ENCODE peak calls at places on chromosomes 3 and 15, in ten cellular contexts. One of them, this sample, is unnamed.

GRCh38 chr3:66437341-66437929 is 63.4 kb downstream of the LRIG1 start:
- DNase-seq in cardiac muscle cell: no peak
- DNase-seq in HCT116: no peak
- DNase-seq in ovary: no peak
- DNase-seq in body of pancreas: no peak
- DNase-seq in dorsolateral prefrontal cortex: no peak
- DNase-seq in spleen: no peak
- DNase-seq in WERI-Rb-1: no peak
- DNase-seq in PC-9: no peak
- DNase-seq in heart right ventricle: no peak
- DNase-seq in this sample: no peak

GRCh38 chr3:132283440-132283839 is 33.8 kb upstream of the ACP3 start:
- DNase-seq in cardiac muscle cell: peak; percentile 91
- DNase-seq in HCT116: no peak
- DNase-seq in ovary: no peak
- DNase-seq in body of pancreas: no peak
- DNase-seq in dorsolateral prefrontal cortex: no peak
- DNase-seq in spleen: no peak
- DNase-seq in WERI-Rb-1: no peak
- DNase-seq in PC-9: peak; percentile 59
- DNase-seq in heart right ventricle: no peak
- DNase-seq in this sample: no peak

GRCh38 chr3:32004111-32004790 is 22.7 kb downstream of the ZNF860 start:
- DNase-seq in cardiac muscle cell: no peak
- DNase-seq in HCT116: no peak
- DNase-seq in ovary: no peak
- DNase-seq in body of pancreas: peak; percentile 16
- DNase-seq in dorsolateral prefrontal cortex: no peak
- DNase-seq in spleen: no peak
- DNase-seq in WERI-Rb-1: peak; percentile 63
- DNase-seq in PC-9: peak; percentile 40
- DNase-seq in heart right ventricle: no peak
- DNase-seq in this sample: no peak

GRCh38 chr3:124652009-124652408 is 78.2 kb upstream of the UMPS start:
- DNase-seq in cardiac muscle cell: no peak
- DNase-seq in HCT116: no peak
- DNase-seq in ovary: no peak
- DNase-seq in body of pancreas: no peak
- DNase-seq in dorsolateral prefrontal cortex: no peak
- DNase-seq in spleen: no peak
- DNase-seq in WERI-Rb-1: no peak
- DNase-seq in PC-9: no peak
- DNase-seq in heart right ventricle: no peak
- DNase-seq in this sample: no peak

GRCh38 chr3:5188419-5189405 is 1.2 kb downstream of the EDEM1 start:
- DNase-seq in cardiac muscle cell: peak; percentile 49
- DNase-seq in HCT116: no peak
- DNase-seq in ovary: no peak
- DNase-seq in body of pancreas: peak; percentile 41
- DNase-seq in dorsolateral prefrontal cortex: no peak
- DNase-seq in spleen: peak; percentile 81
- DNase-seq in WERI-Rb-1: no peak
- DNase-seq in PC-9: peak; percentile 48
- DNase-seq in heart right ventricle: peak; percentile 19
- DNase-seq in this sample: no peak

GRCh38 chr3:195921334-195921771 is 13.0 kb upstream of the TNK2 start:
- DNase-seq in cardiac muscle cell: no peak
- DNase-seq in HCT116: no peak
- DNase-seq in ovary: no peak
- DNase-seq in body of pancreas: no peak
- DNase-seq in dorsolateral prefrontal cortex: no peak
- DNase-seq in spleen: peak; percentile 10
- DNase-seq in WERI-Rb-1: no peak
- DNase-seq in PC-9: no peak
- DNase-seq in heart right ventricle: no peak
- DNase-seq in this sample: no peak

GRCh38 chr15:101579766-101580165 is 72.4 kb downstream of the TM2D3 start:
- DNase-seq in cardiac muscle cell: no peak
- DNase-seq in HCT116: no peak
- DNase-seq in ovary: no peak
- DNase-seq in body of pancreas: no peak
- DNase-seq in dorsolateral prefrontal cortex: no peak
- DNase-seq in spleen: no peak
- DNase-seq in WERI-Rb-1: no peak
- DNase-seq in PC-9: peak; percentile 91
- DNase-seq in heart right ventricle: no peak
- DNase-seq in this sample: no peak

GRCh38 chr3:138282836-138283235 is 46.8 kb downstream of the NME9 start:
- DNase-seq in cardiac muscle cell: no peak
- DNase-seq in HCT116: no peak
- DNase-seq in ovary: no peak
- DNase-seq in body of pancreas: no peak
- DNase-seq in dorsolateral prefrontal cortex: no peak
- DNase-seq in spleen: no peak
- DNase-seq in WERI-Rb-1: no peak
- DNase-seq in PC-9: no peak
- DNase-seq in heart right ventricle: no peak
- DNase-seq in this sample: no peak

GRCh38 chr15:48650931-48651330 is 5.4 kb upstream of the FBN1 start:
- DNase-seq in cardiac muscle cell: no peak
- DNase-seq in HCT116: no peak
- DNase-seq in ovary: no peak
- DNase-seq in body of pancreas: no peak
- DNase-seq in dorsolateral prefrontal cortex: no peak
- DNase-seq in spleen: no peak
- DNase-seq in WERI-Rb-1: no peak
- DNase-seq in PC-9: no peak
- DNase-seq in heart right ventricle: no peak
- DNase-seq in this sample: no peak

GRCh38 chr3:112381673-112382542 is 49.0 kb downstream of the CD200 start:
- DNase-seq in cardiac muscle cell: no peak
- DNase-seq in HCT116: no peak
- DNase-seq in ovary: no peak
- DNase-seq in body of pancreas: no peak
- DNase-seq in dorsolateral prefrontal cortex: no peak
- DNase-seq in spleen: no peak
- DNase-seq in WERI-Rb-1: no peak
- DNase-seq in PC-9: no peak
- DNase-seq in heart right ventricle: no peak
- DNase-seq in this sample: no peak

GRCh38 chr3:120093923-120094775 is at the start of gene GSK3B:
- DNase-seq in cardiac muscle cell: no peak
- DNase-seq in HCT116: peak; percentile 99
- DNase-seq in ovary: peak; percentile 81
- DNase-seq in body of pancreas: peak; percentile 99
- DNase-seq in dorsolateral prefrontal cortex: peak; percentile 98
- DNase-seq in spleen: peak; percentile 99
- DNase-seq in WERI-Rb-1: peak; percentile 77
- DNase-seq in PC-9: peak; percentile 46
- DNase-seq in heart right ventricle: no peak
- DNase-seq in this sample: peak; percentile 87

DNA sequence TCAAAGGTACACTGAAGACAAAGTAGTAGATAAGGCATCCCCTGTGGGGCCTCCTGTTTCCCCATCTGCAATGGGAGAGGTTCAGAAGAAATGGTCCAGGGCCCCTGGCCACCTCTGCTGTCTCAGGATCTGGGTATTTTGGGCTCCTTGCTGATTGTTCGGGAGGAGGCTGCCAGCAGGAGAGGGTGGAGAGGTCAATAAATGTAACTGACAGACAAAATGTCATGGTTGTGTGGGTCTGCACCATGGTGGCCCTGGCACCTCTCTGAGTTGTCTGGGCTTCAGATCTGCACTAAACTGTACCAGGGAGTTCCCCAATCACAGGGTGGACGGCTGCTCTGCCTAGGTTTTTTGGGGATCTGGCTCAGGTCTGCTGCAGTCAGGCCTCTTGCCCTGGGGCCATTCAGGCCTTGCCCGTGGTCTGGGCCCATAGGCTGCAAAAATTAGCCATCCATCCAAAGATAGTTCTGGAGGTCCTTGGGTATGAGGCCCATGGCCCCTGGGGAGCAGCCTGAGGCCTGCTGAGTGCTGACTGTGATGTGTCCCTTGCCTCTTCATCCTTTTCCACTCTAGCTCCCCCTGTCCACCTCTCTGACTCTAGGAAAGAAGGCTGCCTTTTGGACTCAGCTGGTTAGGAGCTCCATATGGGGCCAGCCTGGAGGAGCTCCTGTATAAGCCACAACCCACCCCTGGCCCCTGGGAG is 7.5 kb downstream of the NBEAL2 start:
- DNase-seq in cardiac muscle cell: no peak
- DNase-seq in HCT116: no peak
- DNase-seq in ovary: no peak
- DNase-seq in body of pancreas: no peak
- DNase-seq in dorsolateral prefrontal cortex: no peak
- DNase-seq in spleen: peak; percentile 78
- DNase-seq in WERI-Rb-1: peak; percentile 96
- DNase-seq in PC-9: no peak
- DNase-seq in heart right ventricle: no peak
- DNase-seq in this sample: no peak
- H3K4me3 ChIP-seq in cardiac muscle cell: no peak overlapping the region
- H3K4me3 ChIP-seq in HCT116: no peak overlapping the region
- H3K4me3 ChIP-seq in ovary: no peak overlapping the region
- H3K4me3 ChIP-seq in body of pancreas: no peak overlapping the region
- H3K4me3 ChIP-seq in dorsolateral prefrontal cortex: no peak overlapping the region
- H3K4me3 ChIP-seq in spleen: peak overlapping the region; percentile 40
- H3K4me3 ChIP-seq in WERI-Rb-1: peak overlapping the region; percentile 16
- H3K4me3 ChIP-seq in PC-9: no peak overlapping the region
- H3K4me3 ChIP-seq in heart right ventricle: no peak overlapping the region
- H3K4me3 ChIP-seq in this sample: no peak overlapping the region

GRCh38 chr3:52014613-52015012 is 18.9 kb upstream of the RPL29 start:
- DNase-seq in cardiac muscle cell: no peak
- DNase-seq in HCT116: peak; percentile 15
- DNase-seq in ovary: no peak
- DNase-seq in body of pancreas: no peak
- DNase-seq in dorsolateral prefrontal cortex: no peak
- DNase-seq in spleen: no peak
- DNase-seq in WERI-Rb-1: peak; percentile 79
- DNase-seq in PC-9: no peak
- DNase-seq in heart right ventricle: no peak
- DNase-seq in this sample: no peak

GRCh38 chr3:52015431-52016256 is 19.9 kb upstream of the RPL29 start:
- DNase-seq in cardiac muscle cell: no peak
- DNase-seq in HCT116: no peak
- DNase-seq in ovary: no peak
- DNase-seq in body of pancreas: no peak
- DNase-seq in dorsolateral prefrontal cortex: no peak
- DNase-seq in spleen: no peak
- DNase-seq in WERI-Rb-1: no peak
- DNase-seq in PC-9: no peak
- DNase-seq in heart right ventricle: no peak
- DNase-seq in this sample: no peak

GRCh38 chr3:52012699-52013098 is 17.0 kb upstream of the RPL29 start:
- DNase-seq in cardiac muscle cell: no peak
- DNase-seq in HCT116: no peak
- DNase-seq in ovary: no peak
- DNase-seq in body of pancreas: no peak
- DNase-seq in dorsolateral prefrontal cortex: no peak
- DNase-seq in spleen: no peak
- DNase-seq in WERI-Rb-1: no peak
- DNase-seq in PC-9: no peak
- DNase-seq in heart right ventricle: no peak
- DNase-seq in this sample: no peak

GRCh38 chr3:52017467-52018065 is 21.9 kb upstream of the RPL29 start:
- DNase-seq in cardiac muscle cell: no peak
- DNase-seq in HCT116: no peak
- DNase-seq in ovary: no peak
- DNase-seq in body of pancreas: no peak
- DNase-seq in dorsolateral prefrontal cortex: no peak
- DNase-seq in spleen: no peak
- DNase-seq in WERI-Rb-1: peak; percentile 60
- DNase-seq in PC-9: no peak
- DNase-seq in heart right ventricle: no peak
- DNase-seq in this sample: no peak

GRCh38 chr3:52013802-52014598 is 18.3 kb upstream of the RPL29 start:
- DNase-seq in cardiac muscle cell: no peak
- DNase-seq in HCT116: no peak
- DNase-seq in ovary: no peak
- DNase-seq in body of pancreas: no peak
- DNase-seq in dorsolateral prefrontal cortex: no peak
- DNase-seq in spleen: no peak
- DNase-seq in WERI-Rb-1: no peak
- DNase-seq in PC-9: no peak
- DNase-seq in heart right ventricle: no peak
- DNase-seq in this sample: no peak
- TF ChIP-seq CTCF in cardiac muscle cell: no peak
- TF ChIP-seq CTCF in HCT116: no peak
- TF ChIP-seq CTCF in ovary: no peak
- TF ChIP-seq CTCF in body of pancreas: no peak
- TF ChIP-seq CTCF in dorsolateral prefrontal cortex: no peak
- TF ChIP-seq CTCF in spleen: no peak
- TF ChIP-seq CTCF in WERI-Rb-1: peak; percentile 56
- TF ChIP-seq CTCF in PC-9: no peak
- TF ChIP-seq CTCF in heart right ventricle: no peak
- TF ChIP-seq CTCF in this sample: no peak

DNA sequence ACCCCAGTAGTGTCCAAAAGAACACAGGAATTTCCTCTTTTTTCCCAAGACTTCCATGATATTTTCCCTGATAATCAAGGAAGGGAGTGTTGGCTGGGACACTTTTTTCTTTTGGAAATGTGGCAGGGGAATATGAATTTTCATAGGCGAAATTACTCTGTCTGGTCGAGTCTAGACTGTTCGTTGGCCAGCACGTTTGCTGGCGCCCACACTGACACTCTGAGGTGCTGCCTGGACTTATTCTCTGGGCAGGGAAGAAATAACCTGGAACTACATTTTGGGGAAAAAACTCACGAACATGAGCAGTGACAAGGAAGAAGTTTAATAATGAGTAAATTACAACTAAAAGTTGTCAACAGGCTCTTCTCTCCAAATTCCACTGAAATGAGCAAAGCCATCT is 209.3 kb upstream of the CTDSPL start:
- DNase-seq in cardiac muscle cell: no peak
- DNase-seq in HCT116: no peak
- DNase-seq in ovary: no peak
- DNase-seq in body of pancreas: no peak
- DNase-seq in dorsolateral prefrontal cortex: no peak
- DNase-seq in spleen: no peak
- DNase-seq in WERI-Rb-1: no peak
- DNase-seq in PC-9: no peak
- DNase-seq in heart right ventricle: no peak
- DNase-seq in this sample: no peak
- H3K27ac ChIP-seq in cardiac muscle cell: no peak overlapping the region
- H3K27ac ChIP-seq in HCT116: no peak overlapping the region
- H3K27ac ChIP-seq in ovary: no peak overlapping the region
- H3K27ac ChIP-seq in body of pancreas: no peak overlapping the region
- H3K27ac ChIP-seq in dorsolateral prefrontal cortex: no peak overlapping the region
- H3K27ac ChIP-seq in spleen: no peak overlapping the region
- H3K27ac ChIP-seq in WERI-Rb-1: no peak overlapping the region
- H3K27ac ChIP-seq in PC-9: no peak overlapping the region
- H3K27ac ChIP-seq in heart right ventricle: peak overlapping the region; percentile 35
- H3K27ac ChIP-seq in this sample: peak overlapping the region; percentile 58

DNA sequence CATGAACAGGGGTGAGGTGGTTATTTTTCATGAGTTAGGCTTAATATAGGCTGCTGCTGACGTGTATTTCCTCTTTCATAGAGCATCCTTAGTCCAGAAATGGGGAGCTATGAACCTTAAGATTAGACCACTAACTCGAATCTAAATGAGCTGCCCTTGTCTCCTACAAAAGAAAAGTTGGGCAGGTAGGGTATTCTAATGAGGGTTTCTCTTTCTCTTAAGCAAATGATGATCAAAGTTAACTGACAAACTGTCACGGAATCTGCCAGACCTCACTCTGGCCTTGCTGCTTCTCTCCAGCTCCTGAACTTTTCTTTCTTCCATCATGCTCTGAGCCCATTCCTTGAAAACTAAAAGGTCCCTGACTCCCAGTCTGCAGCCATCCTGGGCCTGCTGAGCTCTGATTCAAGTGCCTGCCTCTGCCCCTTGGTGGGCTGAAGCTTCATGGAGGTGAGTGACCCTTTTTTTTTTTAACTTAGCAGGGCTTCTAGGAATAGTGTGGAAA is at the start of gene TRIM69:
- DNase-seq in cardiac muscle cell: no peak
- DNase-seq in HCT116: no peak
- DNase-seq in ovary: no peak
- DNase-seq in body of pancreas: no peak
- DNase-seq in dorsolateral prefrontal cortex: no peak
- DNase-seq in spleen: no peak
- DNase-seq in WERI-Rb-1: no peak
- DNase-seq in PC-9: no peak
- DNase-seq in heart right ventricle: no peak
- DNase-seq in this sample: no peak
- H3K4me3 ChIP-seq in cardiac muscle cell: no peak within 1 kb of the TSS
- H3K4me3 ChIP-seq in HCT116: no peak within 1 kb of the TSS
- H3K4me3 ChIP-seq in ovary: no peak within 1 kb of the TSS
- H3K4me3 ChIP-seq in body of pancreas: no peak within 1 kb of the TSS
- H3K4me3 ChIP-seq in dorsolateral prefrontal cortex: no peak within 1 kb of the TSS
- H3K4me3 ChIP-seq in spleen: no peak within 1 kb of the TSS
- H3K4me3 ChIP-seq in WERI-Rb-1: no peak within 1 kb of the TSS
- H3K4me3 ChIP-seq in PC-9: no peak within 1 kb of the TSS
- H3K4me3 ChIP-seq in heart right ventricle: no peak within 1 kb of the TSS
- H3K4me3 ChIP-seq in this sample: no peak within 1 kb of the TSS